ENCODE peak calls at places on chromosomes 7 and 10, in six cellular contexts. G is Calu3, R is endothelial cell, M is glutamatergic neuron, I is fibroblast of lung, Y is AG04449. S is an unnamed sample.
A peak's percentile ranks its signal among the peaks of the same experiment; 100 is the strongest.

GRCh38 chr7:36863901-36864701 is 139.8 kb upstream of the AOAH start:
- DNase-seq in M (no peak), G (no peak), R (no peak), I (no peak), Y (no peak), S (no peak)

GRCh38 chr10:71750986-71751385 is 22.3 kb downstream of the VSIR start:
- DNase-seq in G (no peak), M (no peak), Y (no peak), R (no peak), I (no peak), S (no peak)

GRCh38 chr7:133510326-133511055 is 257.6 kb downstream of the EXOC4 start:
- DNase-seq in G (no peak), R (no peak), I (no peak), Y (no peak), M (no peak), S (no peak)

GRCh38 chr7:127000725-127001124 is 252.0 kb downstream of the GRM8 start:
- DNase-seq in Y (no peak), G (no peak), M (no peak), I (no peak), R (no peak), S (no peak)

GRCh38 chr7:128389085-128389814 is 20.5 kb downstream of the IMPDH1 start:
- DNase-seq in M (no peak), I (no peak), R (no peak), Y (no peak), G (no peak), S (no peak)

GRCh38 chr10:60271319-60272040 is 118.2 kb downstream of the ANK3 start:
- DNase-seq in I (no peak), Y (no peak), G (no peak), M (no peak), R (no peak), S (no peak)

GRCh38 chr7:22216309-22216708 is 140.6 kb downstream of the RAPGEF5 start:
- DNase-seq in G (no peak), M (no peak), Y (no peak), I (no peak), R (no peak), S (no peak)

GRCh38 chr10:98224509-98224908 is 43.5 kb downstream of the LOXL4 start:
- DNase-seq in M (no peak), R (no peak), G (no peak), Y (no peak), I (peak; percentile 31), S (peak; percentile 19)

GRCh38 chr10:3056280-3057037 is 10.9 kb upstream of the PFKP start:
- DNase-seq in G (no peak), R (no peak), Y (no peak), I (no peak), M (no peak), S (no peak)

GRCh38 chr7:3106353-3106752 is 62.7 kb upstream of the CARD11 start:
- DNase-seq in Y (no peak), I (no peak), R (no peak), M (no peak), G (no peak), S (no peak)

GRCh38 chr7:41567350-41568114 is 135.4 kb downstream of the INHBA start:
- DNase-seq in G (no peak), I (no peak), M (no peak), R (no peak), Y (no peak), S (peak; percentile 27)

GRCh38 chr10:12782537-12782936 is 219.0 kb downstream of the CCDC3 start:
- DNase-seq in M (peak; percentile 64), I (peak; percentile 31), G (peak; percentile 43), Y (no peak), R (peak; percentile 68), S (peak; percentile 57)

GRCh38 chr10:99172130-99172738 is 63.4 kb downstream of the HPSE2 start:
- DNase-seq in I (peak; percentile 78), M (peak; percentile 52), G (peak; percentile 35), R (peak; percentile 56), Y (no peak), S (peak; percentile 74)

GRCh38 chr7:36161996-36162395 is 8.9 kb downstream of the EEPD1 start:
- DNase-seq in I (no peak), M (no peak), Y (no peak), R (no peak), G (peak; percentile 32), S (no peak)

GRCh38 chr10:327889-328809 is 192.9 kb downstream of the ZMYND11 start:
- DNase-seq in R (no peak), Y (no peak), I (peak; percentile 38), G (no peak), M (no peak), S (no peak)

GRCh38 chr10:331186-331585 is 195.9 kb downstream of the ZMYND11 start:
- DNase-seq in R (no peak), I (no peak), G (no peak), Y (no peak), M (no peak), S (no peak)

GRCh38 chr10:326350-326749 is 191.1 kb downstream of the ZMYND11 start:
- DNase-seq in R (no peak), Y (no peak), I (no peak), M (no peak), G (no peak), S (peak; percentile 94)

GRCh38 chr10:326894-327635 is 191.8 kb downstream of the ZMYND11 start:
- DNase-seq in I (no peak), G (no peak), M (no peak), R (no peak), Y (no peak), S (no peak)

GRCh38 chr10:329361-330099 is 194.3 kb downstream of the ZMYND11 start:
- DNase-seq in M (peak; percentile 24), G (peak; percentile 83), R (no peak), Y (peak; percentile 79), I (peak; percentile 97), S (peak; percentile 94)
- TF ChIP-seq CTCF in M (no peak), G (no peak), R (no peak), Y (peak; percentile 10), I (no peak), S (peak; percentile 32)

DNA sequence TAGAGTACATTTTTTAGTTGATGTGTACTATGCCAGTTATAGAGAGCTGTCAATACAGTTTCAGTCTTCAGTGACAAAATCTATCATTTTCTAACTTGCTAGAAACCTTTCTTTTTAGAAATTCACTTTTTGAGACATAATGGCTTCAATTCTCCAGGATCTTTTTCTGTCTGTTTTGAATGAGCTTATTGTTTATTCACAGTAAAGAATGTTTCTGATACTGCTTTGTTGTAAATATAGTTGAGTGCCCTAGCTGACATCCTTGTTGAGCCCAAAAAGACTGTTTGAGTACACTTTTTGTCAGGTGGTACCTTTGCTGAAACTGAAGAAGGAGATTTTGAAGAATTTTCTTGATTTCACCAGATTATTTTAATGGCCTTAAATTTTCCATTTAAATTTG is 139.9 kb downstream of the PPP1R9A start:
- DNase-seq in R (no peak), M (no peak), Y (no peak), G (no peak), I (no peak), S (no peak)
- TF ChIP-seq CTCF in R (no peak), M (no peak), Y (no peak), G (no peak), I (no peak), S (no peak)

DNA sequence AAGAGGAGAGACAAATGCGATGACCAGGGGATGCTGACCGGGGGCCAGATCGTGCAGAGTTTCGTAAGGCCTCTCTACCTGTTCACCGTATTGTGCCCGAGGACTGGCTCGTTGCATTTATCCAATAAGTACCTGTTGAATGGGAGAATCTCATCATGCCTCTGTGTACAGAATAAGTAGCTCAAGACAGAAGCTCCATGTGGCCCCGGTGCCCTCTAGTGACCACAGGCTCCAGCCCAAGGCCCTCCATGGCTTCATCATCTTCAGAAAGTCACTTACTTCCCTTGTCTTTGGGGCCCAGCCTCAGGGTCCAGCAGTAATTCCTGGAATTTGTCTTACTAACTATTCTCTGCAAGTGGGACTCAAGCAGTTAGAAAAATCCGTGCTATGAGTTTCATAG is 151.0 kb downstream of the CHN2 start:
- DNase-seq in M (no peak), Y (no peak), R (peak; percentile 55), G (peak; percentile 81), I (peak; percentile 32), S (peak; percentile 2)
- TF ChIP-seq CTCF in M (no peak), Y (no peak), R (no peak), G (no peak), I (no peak), S (no peak)

GRCh38 chr10:43220971-43221418 is 45.9 kb downstream of the RASGEF1A start:
- DNase-seq in I (no peak), G (no peak), Y (no peak), M (peak; percentile 10), R (no peak), S (no peak)

GRCh38 chr10:43219848-43220247 is 47.0 kb downstream of the RASGEF1A start:
- DNase-seq in R (no peak), G (no peak), Y (no peak), M (peak; percentile 13), I (no peak), S (no peak)

GRCh38 chr10:43223056-43223455 is 43.8 kb downstream of the RASGEF1A start:
- DNase-seq in G (no peak), I (no peak), M (peak; percentile 5), Y (no peak), R (no peak), S (no peak)

GRCh38 chr10:43222296-43222695 is 44.6 kb downstream of the RASGEF1A start:
- DNase-seq in M (peak; percentile 28), Y (no peak), G (no peak), R (no peak), I (no peak), S (no peak)

DNA sequence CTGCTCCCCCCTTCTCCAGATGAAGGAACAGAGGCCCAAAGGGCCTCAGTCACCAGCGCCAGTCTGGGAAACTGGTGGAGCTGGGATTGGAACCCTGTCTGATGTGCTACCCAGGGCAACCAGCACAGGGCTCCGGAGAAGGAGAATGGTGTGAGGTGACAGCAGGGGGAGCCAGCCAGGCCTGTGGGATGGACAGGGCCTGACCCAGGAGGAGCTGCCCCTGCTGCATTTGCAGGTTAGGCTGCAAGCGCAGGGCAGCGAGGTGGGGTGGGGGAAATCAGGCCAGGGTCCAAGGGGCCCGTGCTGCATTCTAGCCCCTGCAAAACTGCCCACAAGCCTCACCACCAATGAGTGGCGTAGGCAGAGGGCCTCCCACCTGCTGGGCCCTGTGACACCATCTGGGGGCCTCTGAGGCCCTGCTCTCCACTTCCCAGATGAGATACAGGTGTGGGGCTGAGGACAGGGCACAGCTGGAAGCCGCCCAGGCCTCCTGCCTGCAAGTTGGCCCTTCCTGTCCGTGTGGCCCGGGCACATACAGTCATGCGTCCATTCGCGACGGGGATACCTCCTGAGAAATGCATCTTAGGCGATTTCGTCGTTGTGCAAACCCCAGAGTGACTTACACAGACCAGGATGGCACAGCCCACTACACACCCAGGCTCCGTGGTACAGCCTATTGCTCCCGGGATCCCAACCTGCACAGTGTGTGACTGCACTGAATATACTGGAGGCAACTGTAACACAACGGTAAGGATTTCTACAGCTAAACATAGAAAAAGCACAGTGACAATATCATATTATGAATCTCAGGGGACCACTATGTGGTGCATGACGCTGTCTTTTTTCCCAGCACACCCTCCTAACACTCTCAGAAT is 45.2 kb downstream of the RASGEF1A start:
- DNase-seq in M (peak; percentile 65), Y (no peak), G (no peak), R (peak; percentile 57), I (no peak), S (no peak)
- TF ChIP-seq CTCF in M (no peak), Y (peak; percentile 7), G (no peak), R (no peak), I (no peak), S (peak; percentile 32)